ENCODE peak calls at places on chromosomes 13 and 19, in five cellular contexts. One of them, this sample, is unnamed.
A peak's percentile ranks its signal among the peaks of the same experiment; 100 is the strongest.

GRCh38 chr13:46903748-46904147 is 6.9 kb upstream of the HTR2A start:
- DNase-seq in GM23248: peak; percentile 67
- DNase-seq in endothelial cell of umbilical vein: no peak
- DNase-seq in astrocyte: peak; percentile 45
- DNase-seq in PC-3: peak; percentile 37
- DNase-seq in this sample: no peak

GRCh38 chr13:99307648-99308339 is 595 bp upstream of the GPR183 start:
- DNase-seq in GM23248: peak; percentile 91
- DNase-seq in endothelial cell of umbilical vein: peak; percentile 84
- DNase-seq in PC-3: peak; percentile 53
- DNase-seq in astrocyte: peak; percentile 87
- DNase-seq in this sample: peak; percentile 72

GRCh38 chr13:79389031-79389430 is 17.0 kb downstream of the RBM26 start:
- DNase-seq in PC-3: no peak
- DNase-seq in GM23248: no peak
- DNase-seq in endothelial cell of umbilical vein: no peak
- DNase-seq in astrocyte: no peak
- DNase-seq in this sample: no peak

GRCh38 chr13:94331281-94331680 is 148.2 kb downstream of the DCT start:
- DNase-seq in PC-3: no peak
- DNase-seq in endothelial cell of umbilical vein: no peak
- DNase-seq in astrocyte: no peak
- DNase-seq in GM23248: no peak
- DNase-seq in this sample: no peak

GRCh38 chr19:54478677-54479266 is 5.7 kb upstream of the CDC42EP5 start:
- DNase-seq in astrocyte: peak; percentile 17
- DNase-seq in GM23248: peak; percentile 63
- DNase-seq in PC-3: peak; percentile 61
- DNase-seq in endothelial cell of umbilical vein: peak; percentile 54
- DNase-seq in this sample: peak; percentile 85

GRCh38 chr13:26062853-26063444 is 11.1 kb upstream of the SHISA2 start:
- DNase-seq in astrocyte: peak; percentile 41
- DNase-seq in GM23248: peak; percentile 63
- DNase-seq in endothelial cell of umbilical vein: peak; percentile 64
- DNase-seq in PC-3: peak; percentile 76
- DNase-seq in this sample: peak; percentile 86

GRCh38 chr13:37747071-37747612 is 122.4 kb downstream of the TRPC4 start:
- DNase-seq in GM23248: peak; percentile 67
- DNase-seq in endothelial cell of umbilical vein: peak; percentile 84
- DNase-seq in PC-3: peak; percentile 86
- DNase-seq in astrocyte: peak; percentile 81
- DNase-seq in this sample: peak; percentile 80

GRCh38 chr19:46288896-46289588 is 7.8 kb upstream of the HIF3A start:
- DNase-seq in GM23248: peak; percentile 93
- DNase-seq in endothelial cell of umbilical vein: peak; percentile 95
- DNase-seq in PC-3: peak; percentile 90
- DNase-seq in astrocyte: peak; percentile 86
- DNase-seq in this sample: peak; percentile 62

GRCh38 chr19:39671739-39672363 is 16.1 kb downstream of the LGALS16 start:
- DNase-seq in astrocyte: peak; percentile 8
- DNase-seq in GM23248: peak; percentile 60
- DNase-seq in PC-3: peak; percentile 70
- DNase-seq in endothelial cell of umbilical vein: peak; percentile 44
- DNase-seq in this sample: peak; percentile 77

GRCh38 chr19:44260343-44260681 is 626 bp downstream of the ZNF233 start:
- DNase-seq in PC-3: no peak
- DNase-seq in endothelial cell of umbilical vein: no peak
- DNase-seq in GM23248: no peak
- DNase-seq in astrocyte: no peak
- DNase-seq in this sample: no peak

GRCh38 chr19:10797078-10797477 is 38.9 kb downstream of the TMED1 start:
- DNase-seq in PC-3: no peak
- DNase-seq in endothelial cell of umbilical vein: no peak
- DNase-seq in astrocyte: no peak
- DNase-seq in GM23248: no peak
- DNase-seq in this sample: no peak

GRCh38 chr19:34430738-34431625 is 2.8 kb downstream of the UBA2 start:
- DNase-seq in GM23248: peak; percentile 73
- DNase-seq in endothelial cell of umbilical vein: peak; percentile 73
- DNase-seq in PC-3: peak; percentile 59
- DNase-seq in astrocyte: peak; percentile 26
- DNase-seq in this sample: peak; percentile 59

GRCh38 chr19:42286349-42287016 is 15.4 kb upstream of the PRR19 start:
- DNase-seq in PC-3: no peak
- DNase-seq in GM23248: peak; percentile 42
- DNase-seq in astrocyte: no peak
- DNase-seq in endothelial cell of umbilical vein: peak; percentile 57
- DNase-seq in this sample: peak; percentile 32

GRCh38 chr19:29845576-29846176 is 33.9 kb downstream of the CCNE1 start:
- DNase-seq in GM23248: peak; percentile 71
- DNase-seq in endothelial cell of umbilical vein: no peak
- DNase-seq in astrocyte: peak; percentile 22
- DNase-seq in PC-3: no peak
- DNase-seq in this sample: peak; percentile 51

GRCh38 chr13:61797397-61797796 is 381.7 kb upstream of the PCDH20 start:
- DNase-seq in GM23248: no peak
- DNase-seq in PC-3: no peak
- DNase-seq in astrocyte: no peak
- DNase-seq in endothelial cell of umbilical vein: no peak
- DNase-seq in this sample: no peak

GRCh38 chr19:14022469-14022868 is 5.5 kb upstream of the RLN3 start:
- DNase-seq in endothelial cell of umbilical vein: no peak
- DNase-seq in PC-3: peak; percentile 57
- DNase-seq in GM23248: peak; percentile 23
- DNase-seq in astrocyte: peak; percentile 64
- DNase-seq in this sample: peak; percentile 30

GRCh38 chr13:77326905-77327604 is at the start of gene MYCBP2:
- DNase-seq in PC-3: peak; percentile 96
- DNase-seq in astrocyte: peak; percentile 99
- DNase-seq in GM23248: peak; percentile 98
- DNase-seq in endothelial cell of umbilical vein: peak; percentile 99
- DNase-seq in this sample: peak; percentile 99

GRCh38 chr13:66826398-66826797 is 403.7 kb downstream of the PCDH9 start:
- DNase-seq in PC-3: no peak
- DNase-seq in astrocyte: no peak
- DNase-seq in endothelial cell of umbilical vein: peak; percentile 20
- DNase-seq in GM23248: no peak
- DNase-seq in this sample: no peak

GRCh38 chr19:23795462-23795861 is 36.8 kb upstream of the ZNF681 start:
- DNase-seq in endothelial cell of umbilical vein: no peak
- DNase-seq in PC-3: no peak
- DNase-seq in GM23248: no peak
- DNase-seq in astrocyte: no peak
- DNase-seq in this sample: no peak

GRCh38 chr19:29612801-29613595 is 6.9 kb downstream of the POP4 start:
- DNase-seq in endothelial cell of umbilical vein: no peak
- DNase-seq in astrocyte: no peak
- DNase-seq in GM23248: no peak
- DNase-seq in PC-3: no peak
- DNase-seq in this sample: no peak

GRCh38 chr13:107563099-107563925 is 652.0 kb downstream of the LIG4 start:
- DNase-seq in endothelial cell of umbilical vein: peak; percentile 52
- DNase-seq in GM23248: no peak
- DNase-seq in PC-3: no peak
- DNase-seq in astrocyte: no peak
- DNase-seq in this sample: no peak

GRCh38 chr13:91398413-91399188 is at the start of gene GPC5:
- DNase-seq in endothelial cell of umbilical vein: peak; percentile 74
- DNase-seq in PC-3: peak; percentile 57
- DNase-seq in GM23248: peak; percentile 71
- DNase-seq in astrocyte: peak; percentile 31
- DNase-seq in this sample: peak; percentile 57

GRCh38 chr19:40691421-40692211 is 1.2 kb upstream of the NUMBL start:
- DNase-seq in PC-3: no peak
- DNase-seq in endothelial cell of umbilical vein: no peak
- DNase-seq in GM23248: peak; percentile 25
- DNase-seq in astrocyte: no peak
- DNase-seq in this sample: no peak

GRCh38 chr13:21458457-21458815 is 667 bp downstream of the ZDHHC20 start:
- DNase-seq in GM23248: peak; percentile 52
- DNase-seq in astrocyte: no peak
- DNase-seq in endothelial cell of umbilical vein: peak; percentile 25
- DNase-seq in PC-3: peak; percentile 57
- DNase-seq in this sample: peak; percentile 51

GRCh38 chr13:99995503-99996176 is 14.1 kb downstream of the ZIC2 start:
- DNase-seq in PC-3: no peak
- DNase-seq in astrocyte: no peak
- DNase-seq in endothelial cell of umbilical vein: peak; percentile 55
- DNase-seq in GM23248: no peak
- DNase-seq in this sample: no peak

GRCh38 chr13:45925151-45925550 is 73.6 kb upstream of the SIAH3 start:
- DNase-seq in astrocyte: no peak
- DNase-seq in PC-3: peak; percentile 4
- DNase-seq in endothelial cell of umbilical vein: peak; percentile 13
- DNase-seq in GM23248: peak; percentile 26
- DNase-seq in this sample: peak; percentile 9

GRCh38 chr13:114017966-114018365 is 44.1 kb upstream of the C13orf46 start:
- DNase-seq in astrocyte: no peak
- DNase-seq in PC-3: no peak
- DNase-seq in GM23248: no peak
- DNase-seq in endothelial cell of umbilical vein: no peak
- DNase-seq in this sample: no peak

GRCh38 chr13:24161010-24161775 is 673 bp downstream of the SPATA13 start:
- DNase-seq in endothelial cell of umbilical vein: peak; percentile 19
- DNase-seq in astrocyte: no peak
- DNase-seq in GM23248: peak; percentile 57
- DNase-seq in PC-3: peak; percentile 49
- DNase-seq in this sample: peak; percentile 63

GRCh38 chr13:112042496-112042895 is 24.5 kb upstream of the SOX1 start:
- DNase-seq in astrocyte: no peak
- DNase-seq in endothelial cell of umbilical vein: no peak
- DNase-seq in PC-3: peak; percentile 31
- DNase-seq in GM23248: no peak
- DNase-seq in this sample: no peak

GRCh38 chr19:4717966-4718701 is 5.5 kb downstream of the DPP9 start:
- DNase-seq in endothelial cell of umbilical vein: no peak
- DNase-seq in GM23248: no peak
- DNase-seq in astrocyte: no peak
- DNase-seq in PC-3: no peak
- DNase-seq in this sample: no peak

GRCh38 chr19:4713384-4713951 is 10.2 kb downstream of the DPP9 start:
- DNase-seq in GM23248: peak; percentile 99
- DNase-seq in endothelial cell of umbilical vein: peak; percentile 94
- DNase-seq in PC-3: peak; percentile 100
- DNase-seq in astrocyte: peak; percentile 100
- DNase-seq in this sample: peak; percentile 84

GRCh38 chr19:4717191-4717965 is 6.3 kb downstream of the DPP9 start:
- DNase-seq in PC-3: peak; percentile 80
- DNase-seq in GM23248: no peak
- DNase-seq in astrocyte: peak; percentile 98
- DNase-seq in endothelial cell of umbilical vein: peak; percentile 69
- DNase-seq in this sample: no peak

GRCh38 chr19:4714016-4714415 is 9.6 kb downstream of the DPP9 start:
- DNase-seq in astrocyte: no peak
- DNase-seq in endothelial cell of umbilical vein: no peak
- DNase-seq in PC-3: no peak
- DNase-seq in GM23248: no peak
- DNase-seq in this sample: no peak

DNA sequence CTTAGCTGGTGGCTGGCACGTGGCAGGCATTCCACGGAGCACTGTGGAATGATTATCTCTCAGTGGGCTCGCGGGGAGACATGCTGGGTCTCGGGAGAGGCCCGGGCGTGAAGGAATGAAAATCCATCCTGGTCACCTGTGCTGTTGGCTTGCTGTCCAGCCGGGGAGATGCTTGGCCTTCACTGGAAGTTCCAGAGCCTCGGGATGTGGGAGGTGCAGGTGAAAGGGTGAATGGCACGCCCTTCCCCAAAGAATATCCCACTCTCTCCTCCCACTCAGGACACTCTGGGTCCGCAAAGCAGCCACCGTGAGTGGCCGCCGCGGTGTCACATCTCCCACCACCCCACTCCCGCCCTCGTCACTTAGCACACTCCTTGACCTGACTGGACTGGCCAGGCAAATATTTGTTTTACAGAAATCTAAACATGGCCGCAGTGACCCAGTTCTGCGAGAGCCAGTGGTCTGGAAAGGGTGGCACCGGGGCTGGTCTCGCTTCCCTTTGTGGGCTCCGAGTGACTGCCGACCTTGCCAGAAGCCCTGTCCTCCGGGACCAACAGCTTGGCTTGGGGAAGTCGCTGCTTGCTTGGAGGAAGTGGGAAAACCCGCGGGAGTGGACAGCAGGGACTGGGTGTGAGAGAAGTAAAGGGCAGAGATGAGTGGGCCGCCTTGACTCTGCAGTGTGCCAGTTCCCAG is 8.0 kb downstream of the DPP9 start:
- DNase-seq in endothelial cell of umbilical vein: no peak
- DNase-seq in PC-3: no peak
- DNase-seq in astrocyte: no peak
- DNase-seq in GM23248: no peak
- DNase-seq in this sample: no peak
- H3K9ac ChIP-seq in endothelial cell of umbilical vein: no peak overlapping the region
- H3K9ac ChIP-seq in PC-3: peak overlapping the region; percentile 32
- H3K9ac ChIP-seq in astrocyte: no peak overlapping the region
- H3K9ac ChIP-seq in GM23248: no peak overlapping the region
- H3K9ac ChIP-seq in this sample: no peak overlapping the region

GRCh38 chr13:27712421-27712820 is 79.9 kb upstream of the GSX1 start:
- DNase-seq in endothelial cell of umbilical vein: no peak
- DNase-seq in astrocyte: no peak
- DNase-seq in GM23248: no peak
- DNase-seq in PC-3: peak; percentile 39
- DNase-seq in this sample: peak; percentile 5

GRCh38 chr13:27708325-27708724 is 84.0 kb upstream of the GSX1 start:
- DNase-seq in GM23248: no peak
- DNase-seq in PC-3: no peak
- DNase-seq in astrocyte: no peak
- DNase-seq in endothelial cell of umbilical vein: no peak
- DNase-seq in this sample: no peak

GRCh38 chr13:27709779-27710178 is 82.5 kb upstream of the GSX1 start:
- DNase-seq in endothelial cell of umbilical vein: no peak
- DNase-seq in astrocyte: no peak
- DNase-seq in PC-3: no peak
- DNase-seq in GM23248: no peak
- DNase-seq in this sample: no peak

GRCh38 chr13:27713767-27714166 is 78.5 kb upstream of the GSX1 start:
- DNase-seq in PC-3: no peak
- DNase-seq in endothelial cell of umbilical vein: no peak
- DNase-seq in astrocyte: no peak
- DNase-seq in GM23248: no peak
- DNase-seq in this sample: no peak
- H3K9ac ChIP-seq in PC-3: no peak overlapping the region
- H3K9ac ChIP-seq in endothelial cell of umbilical vein: no peak overlapping the region
- H3K9ac ChIP-seq in astrocyte: no peak overlapping the region
- H3K9ac ChIP-seq in GM23248: no peak overlapping the region
- H3K9ac ChIP-seq in this sample: no peak overlapping the region

DNA sequence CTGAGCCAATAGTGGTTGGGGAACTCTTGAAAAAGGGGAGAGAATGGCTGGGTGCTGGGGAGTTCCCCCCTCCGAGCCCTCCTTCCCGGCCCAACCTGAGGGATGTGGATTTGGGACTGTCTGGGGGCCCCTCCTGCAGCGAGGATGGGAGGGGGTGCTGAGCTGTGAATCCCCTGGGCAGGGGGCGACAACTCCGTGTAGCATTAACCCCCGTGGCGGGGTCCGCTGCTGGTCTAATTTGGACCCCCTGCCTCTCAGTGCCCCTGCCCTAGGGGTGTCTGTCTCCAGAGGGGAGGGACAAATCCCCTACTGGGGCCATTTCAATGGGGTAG is 9.7 kb downstream of the MIDN start:
- DNase-seq in endothelial cell of umbilical vein: no peak
- DNase-seq in GM23248: no peak
- DNase-seq in astrocyte: no peak
- DNase-seq in PC-3: no peak
- DNase-seq in this sample: no peak
- H3K9ac ChIP-seq in endothelial cell of umbilical vein: no peak overlapping the region
- H3K9ac ChIP-seq in GM23248: peak overlapping the region; percentile 94
- H3K9ac ChIP-seq in astrocyte: peak overlapping the region; percentile 7
- H3K9ac ChIP-seq in PC-3: no peak overlapping the region
- H3K9ac ChIP-seq in this sample: peak overlapping the region; percentile 55

GRCh38 chr19:2457394-2458037 is 757 bp upstream of the LMNB2 start:
- DNase-seq in astrocyte: no peak
- DNase-seq in PC-3: no peak
- DNase-seq in GM23248: no peak
- DNase-seq in endothelial cell of umbilical vein: no peak
- DNase-seq in this sample: no peak
- H3K9ac ChIP-seq in astrocyte: peak overlapping the region; percentile 91
- H3K9ac ChIP-seq in PC-3: peak overlapping the region; percentile 67
- H3K9ac ChIP-seq in GM23248: peak overlapping the region; percentile 69
- H3K9ac ChIP-seq in endothelial cell of umbilical vein: peak overlapping the region; percentile 66
- H3K9ac ChIP-seq in this sample: peak overlapping the region; percentile 81

This sample was measured in adipocyte.